ENCODE peak calls at places on chromosome 11, in four cellular contexts. E is Panc1; Y is spleen; R is CD4-positive, alpha-beta memory T cell. G is an unnamed sample. For H3K4me1, the result is how much of the 10 kb centered on the place peaks cover.

GRCh38 chr11:102451041-102451692 is 1.4 kb downstream of the TMEM123 start:
- DNase-seq in Y (no peak), E (no peak), R (no peak), G (no peak)

GRCh38 chr11:9535189-9535781 is 38.2 kb upstream of the WEE1 start:
- DNase-seq in E (peak), R (peak), Y (peak), G (peak)

GRCh38 chr11:96622026-96622634 is 232.3 kb downstream of the JRKL start:
- DNase-seq in E (no peak), R (no peak), Y (no peak), G (no peak)

GRCh38 chr11:3123761-3124733 is 41.1 kb downstream of the OSBPL5 start:
- DNase-seq in E (peak), R (no peak), Y (peak), G (no peak)

GRCh38 chr11:133343951-133344350 is 188.3 kb downstream of the OPCML start:
- DNase-seq in R (no peak), E (no peak), Y (no peak), G (peak)

GRCh38 chr11:124823512-124824376 is 23.5 kb upstream of the MSANTD2 start:
- DNase-seq in E (no peak), Y (no peak), R (no peak), G (no peak)

GRCh38 chr11:19244084-19244483 is 3.3 kb upstream of the E2F8 start:
- DNase-seq in R (no peak), Y (no peak), E (no peak), G (no peak)

GRCh38 chr11:71204294-71204693 is 48.1 kb downstream of the SHANK2 start:
- DNase-seq in E (no peak), R (no peak), Y (peak), G (no peak)

GRCh38 chr11:92216789-92217188 is 7.8 kb upstream of the FAT3 start:
- DNase-seq in Y (no peak), R (no peak), E (no peak), G (no peak)

GRCh38 chr11:77141034-77141433 is 13.0 kb downstream of the MYO7A start:
- DNase-seq in R (no peak), E (no peak), Y (no peak), G (no peak)

GRCh38 chr11:120225372-120225909 is 14.5 kb upstream of the POU2F3 start:
- DNase-seq in E (no peak), Y (peak), R (no peak), G (no peak)
- H3K4me3 ChIP-seq in E (no peak), Y (no peak), R (no peak), G (no peak)

DNA sequence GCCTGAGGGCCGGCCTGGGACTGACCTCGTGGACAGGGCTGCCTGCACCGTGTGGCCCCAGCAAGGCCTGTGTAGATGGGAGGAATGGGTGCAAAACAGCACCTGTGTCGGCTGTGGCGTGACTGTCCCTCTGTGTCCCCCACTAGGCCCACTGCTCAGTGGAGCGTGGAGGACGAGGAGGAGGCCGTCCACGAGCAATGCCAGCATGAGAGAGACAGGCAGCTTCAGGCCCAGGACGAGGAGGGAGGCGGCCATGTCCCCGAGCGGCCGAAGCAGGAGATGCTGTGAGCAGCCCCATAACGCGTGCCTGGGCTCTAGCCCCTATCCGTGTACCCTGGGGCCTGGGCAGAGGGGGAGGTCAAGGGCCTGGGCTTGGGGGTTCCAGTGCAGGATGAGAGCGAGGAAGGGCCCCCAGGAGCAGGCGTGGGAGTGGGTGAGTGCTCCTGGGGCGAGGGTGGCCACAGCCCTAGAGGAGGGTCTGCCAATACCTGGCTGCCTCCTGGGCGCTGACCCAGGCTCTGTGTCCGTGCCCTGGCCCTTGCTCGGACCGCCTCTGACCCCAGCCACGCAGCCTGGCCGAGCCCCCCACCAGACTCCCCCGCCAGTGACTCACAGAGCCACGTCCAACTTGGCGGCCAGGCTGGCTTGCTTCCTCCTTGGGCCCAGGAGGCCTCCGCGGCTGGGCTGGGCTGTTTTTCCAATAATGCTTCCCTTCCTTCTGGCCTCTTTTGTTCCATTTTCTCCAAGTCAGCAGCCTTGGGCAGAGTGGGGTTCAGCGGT is 11.6 kb downstream of the PRR33 start:
- DNase-seq in R (no peak), E (no peak), Y (peak), G (no peak)
- H3K4me1 ChIP-seq in R (under half), E (under half), Y (under half), G (under half)

DNA sequence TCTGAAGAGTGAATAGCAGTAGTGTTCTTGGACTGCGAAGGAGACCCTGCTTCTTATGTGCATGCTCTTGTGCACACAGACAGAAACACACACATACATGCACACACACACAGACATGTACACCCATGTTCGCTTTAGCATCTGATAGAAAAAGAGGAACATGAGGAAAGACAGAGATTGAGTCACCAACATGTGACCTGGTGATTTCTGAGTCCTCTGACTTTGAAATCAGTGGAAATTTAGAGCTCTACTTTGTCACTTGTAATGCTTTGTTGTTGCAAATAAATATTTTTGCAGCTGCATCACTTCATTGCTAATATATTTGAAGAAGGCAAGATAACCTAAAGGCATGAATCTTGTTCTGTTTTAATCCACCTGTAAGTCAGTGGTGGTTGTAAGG is 23.8 kb downstream of the CD44 start:
- DNase-seq in Y (no peak), R (no peak), E (peak), G (no peak)
- H3K4me3 ChIP-seq in Y (no peak), R (no peak), E (no peak), G (no peak)

GRCh38 chr11:118789501-118790356 is 1.2 kb downstream of the DDX6 start:
- DNase-seq in E (no peak), Y (no peak), R (peak), G (no peak)

GRCh38 chr11:118778898-118779297 is 12.1 kb downstream of the DDX6 start:
- DNase-seq in Y (no peak), R (no peak), E (no peak), G (no peak)

GRCh38 chr11:118785362-118785761 is 5.6 kb downstream of the DDX6 start:
- DNase-seq in Y (no peak), E (no peak), R (no peak), G (no peak)

GRCh38 chr11:118786657-118787056 is 4.3 kb downstream of the DDX6 start:
- DNase-seq in R (no peak), Y (no peak), E (no peak), G (no peak)

DNA sequence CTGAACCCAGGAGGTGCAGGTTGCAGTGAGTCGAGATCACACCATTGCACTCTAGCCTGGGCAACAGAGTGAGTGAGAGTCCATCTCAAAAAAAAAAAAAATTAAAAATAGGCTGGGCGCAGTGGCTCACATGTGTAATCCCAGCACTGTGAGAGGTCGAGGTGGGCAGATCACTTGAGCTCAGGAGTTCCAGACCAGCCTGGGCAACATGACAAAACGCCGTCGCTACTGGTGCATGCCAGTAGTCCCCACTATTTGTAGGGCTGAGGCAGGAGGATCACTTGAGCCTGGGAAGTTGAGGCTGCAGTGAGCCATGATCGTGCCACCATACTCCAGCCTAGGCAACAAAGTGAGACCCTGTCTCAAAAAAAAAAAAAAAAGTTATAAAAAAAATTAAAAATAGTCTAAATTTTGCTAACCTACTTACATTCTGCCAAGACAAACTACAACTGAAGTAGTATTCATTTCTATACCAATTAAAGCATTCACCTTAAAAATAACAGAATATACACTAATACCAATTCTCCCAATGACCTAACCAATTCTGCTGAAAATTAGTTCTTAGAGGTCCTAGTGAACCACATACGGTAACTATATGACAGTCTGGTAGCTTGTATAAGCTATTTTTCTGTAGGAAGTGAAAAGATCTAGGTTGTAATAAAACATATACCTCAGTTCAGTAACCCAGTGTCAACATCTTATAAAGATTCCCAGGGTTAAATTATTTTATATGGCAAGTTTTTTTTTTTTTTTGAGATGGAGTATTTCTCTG is 7.1 kb downstream of the DDX6 start:
- DNase-seq in Y (no peak), E (no peak), R (no peak), G (no peak)
- H3K4me1 ChIP-seq in Y (half or more), E (under half), R (half or more), G (under half)

GRCh38 chr11:99432677-99433076 is 411.9 kb downstream of the CNTN5 start:
- DNase-seq in Y (no peak), E (no peak), R (no peak), G (no peak)
- H3K4me3 ChIP-seq in Y (no peak), E (no peak), R (no peak), G (no peak)

GRCh38 chr11:331332-332060 is 10.8 kb upstream of the IFITM3 start:
- DNase-seq in Y (peak), R (no peak), E (no peak), G (no peak)
- H3K4me1 ChIP-seq in Y (under half), R (under half), E (under half), G (under half)

G was measured in iPS DF 6.9.